ENCODE peak calls at places on chromosomes 3 and 15, in six cellular contexts. L, P, K, Q, I and J are unnamed samples.

GRCh38 chr3:11431319-11431718 is 159.1 kb downstream of the ATG7 start:
- DNase-seq in L (no peak), P (no peak), K (no peak), Q (no peak), I (no peak), J (no peak)

GRCh38 chr3:10164546-10165393 is at the start of gene IRAK2:
- DNase-seq in L (peak; percentile 91), P (peak; percentile 62), K (peak; percentile 52), Q (peak; percentile 55), I (peak; percentile 88), J (no peak)

GRCh38 chr3:99943931-99944761 is 126.5 kb downstream of the CMSS1 start:
- DNase-seq in L (no peak), P (no peak), K (no peak), Q (no peak), I (no peak), J (no peak)

GRCh38 chr3:179181021-179181472 is 32.9 kb downstream of the PIK3CA start:
- DNase-seq in L (no peak), P (peak; percentile 26), K (peak; percentile 86), Q (peak; percentile 44), I (no peak), J (no peak)

GRCh38 chr3:186461141-186461540 is 83.0 kb downstream of the CRYGS start:
- DNase-seq in L (no peak), P (peak; percentile 22), K (peak; percentile 67), Q (peak; percentile 35), I (no peak), J (peak; percentile 13)

GRCh38 chr15:70795311-70795665 is 31.9 kb upstream of the UACA start:
- DNase-seq in L (no peak), P (no peak), K (peak; percentile 96), Q (peak; percentile 93), I (no peak), J (peak; percentile 84)

GRCh38 chr15:101001056-101001455 is 81.9 kb downstream of the LRRK1 start:
- DNase-seq in L (peak; percentile 28), P (no peak), K (no peak), Q (no peak), I (no peak), J (no peak)

GRCh38 chr3:21274000-21274671 is 476.9 kb downstream of the ZNF385D start:
- DNase-seq in L (no peak), P (no peak), K (no peak), Q (peak; percentile 74), I (no peak), J (no peak)

GRCh38 chr3:55888282-55888855 is 401.3 kb upstream of the WNT5A start:
- DNase-seq in L (no peak), P (peak; percentile 44), K (no peak), Q (no peak), I (no peak), J (no peak)

GRCh38 chr3:111998661-111999641 is at the start of gene TAGLN3:
- DNase-seq in L (peak; percentile 86), P (no peak), K (peak; percentile 38), Q (no peak), I (no peak), J (no peak)

GRCh38 chr3:139975592-139976360 is 40.8 kb downstream of the CLSTN2 start:
- DNase-seq in L (peak; percentile 24), P (no peak), K (peak; percentile 1), Q (no peak), I (no peak), J (no peak)

GRCh38 chr15:83114305-83114704 is 6.9 kb downstream of the TM6SF1 start:
- DNase-seq in L (no peak), P (no peak), K (no peak), Q (no peak), I (no peak), J (no peak)

GRCh38 chr3:6438031-6438430 is 422.9 kb upstream of the GRM7 start:
- DNase-seq in L (no peak), P (no peak), K (peak; percentile 50), Q (no peak), I (no peak), J (no peak)

GRCh38 chr3:45623434-45623833 is 28.9 kb downstream of the LIMD1 start:
- DNase-seq in L (no peak), P (no peak), K (no peak), Q (no peak), I (no peak), J (no peak)

GRCh38 chr3:27568393-27568792 is 84.2 kb upstream of the SLC4A7 start:
- DNase-seq in L (no peak), P (peak; percentile 63), K (peak; percentile 45), Q (peak; percentile 85), I (peak; percentile 84), J (peak; percentile 82)

GRCh38 chr15:32994810-32995424 is 199.6 kb downstream of the FMN1 start:
- DNase-seq in L (no peak), P (peak; percentile 36), K (peak; percentile 70), Q (peak; percentile 63), I (no peak), J (no peak)

GRCh38 chr15:55003900-55004879 is 192.6 kb downstream of the RSL24D1 start:
- DNase-seq in L (no peak), P (no peak), K (no peak), Q (no peak), I (no peak), J (no peak)

GRCh38 chr15:34716111-34716510 is 38.7 kb downstream of the GJD2 start:
- DNase-seq in L (no peak), P (no peak), K (no peak), Q (no peak), I (no peak), J (no peak)

GRCh38 chr3:150610785-150611184 is 7.7 kb downstream of the SELENOT start:
- DNase-seq in L (no peak), P (no peak), K (no peak), Q (peak; percentile 32), I (no peak), J (no peak)

GRCh38 chr3:172031957-172032356 is 7.4 kb upstream of the FNDC3B start:
- DNase-seq in L (no peak), P (no peak), K (no peak), Q (no peak), I (no peak), J (no peak)

GRCh38 chr15:99207672-99208071 is 41.7 kb downstream of the TTC23 start:
- DNase-seq in L (no peak), P (no peak), K (no peak), Q (no peak), I (no peak), J (no peak)

GRCh38 chr3:177102526-177102925 is 94.8 kb downstream of the TBL1XR1 start:
- DNase-seq in L (no peak), P (peak; percentile 41), K (peak; percentile 29), Q (peak; percentile 18), I (no peak), J (no peak)

GRCh38 chr15:48250640-48251076 is 44.6 kb downstream of the SLC12A1 start:
- DNase-seq in L (peak; percentile 65), P (peak; percentile 87), K (peak; percentile 82), Q (peak; percentile 85), I (no peak), J (peak; percentile 55)

GRCh38 chr3:153164009-153164550 is 2.1 kb downstream of the RAP2B start:
- DNase-seq in L (no peak), P (no peak), K (no peak), Q (no peak), I (no peak), J (no peak)

GRCh38 chr3:160129459-160130061 is 95.7 kb upstream of the C3orf80 start:
- DNase-seq in L (no peak), P (peak; percentile 90), K (peak; percentile 96), Q (peak; percentile 98), I (no peak), J (peak; percentile 97)
- TF ChIP-seq CTCF in L (no peak), P (no peak), K (no peak), Q (no peak), I (no peak), J (no peak)

DNA sequence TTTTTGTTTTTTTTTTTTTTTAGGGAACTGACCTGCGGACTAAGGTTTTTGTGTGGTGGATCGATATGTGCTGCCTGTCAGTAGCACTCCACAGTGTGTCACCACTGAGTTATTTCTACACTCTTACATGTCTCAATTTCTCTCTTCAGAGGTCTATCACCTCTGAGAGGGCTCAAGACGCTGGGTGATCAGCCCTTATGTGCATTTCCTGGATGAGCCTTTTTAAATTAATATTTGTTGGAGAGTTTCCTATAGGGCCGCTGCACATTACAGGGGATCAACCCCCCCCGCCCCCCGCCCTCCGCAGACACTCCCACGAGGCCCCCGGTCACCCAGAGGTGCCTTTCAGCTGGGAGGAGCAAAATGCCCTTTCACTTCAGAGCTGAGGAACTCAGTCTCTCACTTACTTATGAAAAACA is 34.5 kb upstream of the AP4E1 start:
- DNase-seq in L (no peak), P (no peak), K (no peak), Q (no peak), I (no peak), J (no peak)
- H3K4me3 ChIP-seq in L (no peak overlapping the region), P (no peak overlapping the region), K (no peak overlapping the region), Q (no peak overlapping the region), I (no peak overlapping the region), J (no peak overlapping the region)

GRCh38 chr3:44132061-44132460 is 109.6 kb upstream of the TOPAZ1 start:
- DNase-seq in L (no peak), P (no peak), K (no peak), Q (no peak), I (no peak), J (no peak)
- TF ChIP-seq CTCF in L (no peak), P (no peak), K (no peak), Q (no peak), I (no peak), J (no peak)

DNA sequence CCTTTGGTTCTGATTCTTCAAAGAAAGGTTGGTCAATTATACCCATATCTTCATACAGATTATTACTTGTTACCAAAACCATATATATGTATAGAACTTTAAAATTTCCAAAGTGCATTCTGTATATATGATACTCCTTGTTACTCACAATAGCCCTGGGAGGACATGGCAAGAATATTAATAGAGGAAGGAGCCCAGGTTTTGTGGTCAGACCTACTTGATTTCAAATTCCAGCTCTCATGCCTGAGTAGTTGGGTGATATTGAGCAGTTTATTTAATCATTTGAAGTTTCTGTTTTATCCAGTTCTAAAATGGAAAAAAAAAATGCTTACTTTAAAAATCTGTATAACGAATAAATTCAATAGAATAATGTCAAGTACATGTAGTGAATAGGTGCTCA is 2.5 kb downstream of the IL1RAP start:
- DNase-seq in L (no peak), P (no peak), K (peak; percentile 18), Q (peak; percentile 20), I (no peak), J (no peak)
- H3K4me3 ChIP-seq in L (no peak overlapping the region), P (peak overlapping the region; percentile 87), K (no peak overlapping the region), Q (no peak overlapping the region), I (no peak overlapping the region), J (no peak overlapping the region)

DNA sequence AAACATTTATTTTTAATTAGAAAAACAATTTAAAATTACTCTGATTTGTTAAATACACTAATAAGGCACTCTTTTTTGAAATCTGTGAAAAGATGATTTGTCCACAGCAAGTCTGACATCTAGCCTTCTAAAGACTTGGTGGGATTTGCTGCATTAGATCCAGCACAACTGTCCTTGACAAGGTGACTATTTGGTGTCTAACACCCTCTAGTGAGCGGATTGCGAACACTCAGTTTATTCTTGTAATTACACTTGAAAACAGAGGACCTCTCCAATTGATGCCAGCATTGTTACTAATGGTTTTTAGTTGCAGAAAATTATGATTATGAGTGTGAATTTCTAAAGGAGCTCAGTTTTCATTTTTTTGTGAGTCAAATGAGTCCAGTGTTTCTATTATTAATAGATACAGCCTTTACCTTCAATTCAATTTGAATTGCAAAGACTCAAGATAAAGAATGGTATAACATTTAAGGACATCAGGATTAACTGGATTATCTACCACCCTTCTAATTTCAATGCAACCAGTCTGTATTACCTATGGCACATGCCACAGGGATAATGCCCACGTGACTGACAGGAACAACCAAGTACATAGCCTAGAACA is 29.7 kb upstream of the STRIT1 start:
- DNase-seq in L (peak; percentile 77), P (peak; percentile 83), K (peak; percentile 85), Q (peak; percentile 83), I (no peak), J (peak; percentile 66)
- TF ChIP-seq CTCF in L (peak; percentile 91), P (peak; percentile 77), K (peak; percentile 72), Q (peak; percentile 90), I (peak; percentile 68), J (peak; percentile 70)